ENCODE peak calls at places on chromosomes 11 and 22, in nine cellular contexts. B, U, V, P, X, F, A, J and H are unnamed samples.

GRCh38 chr11:134037093-134037908 is 31.6 kb upstream of the JAM3 start:
- DNase-seq in P (peak), A (peak), B (peak), F (peak), J (peak), U (no peak), X (peak), V (peak), H (peak)

GRCh38 chr11:106001304-106002012 is 20.6 kb downstream of the MSANTD4 start:
- DNase-seq in J (no peak), V (no peak), F (no peak), X (no peak), B (peak), A (peak), P (no peak), U (no peak), H (no peak)

GRCh38 chr11:117574551-117574950 is 222.5 kb downstream of the DSCAML1 start:
- DNase-seq in B (no peak), U (no peak), V (no peak), A (no peak), J (no peak), P (no peak), F (no peak), X (no peak), H (no peak)

GRCh38 chr11:116955949-116956348 is 118.5 kb upstream of the APOA1 start:
- DNase-seq in P (no peak), U (no peak), J (no peak), B (no peak), X (peak), V (no peak), F (no peak), A (no peak), H (no peak)

GRCh38 chr11:113387605-113388211 is at the start of gene ANKK1:
- DNase-seq in P (no peak), A (peak), F (no peak), B (no peak), U (peak), J (no peak), V (no peak), X (peak), H (no peak)

GRCh38 chr11:86164106-86164505 is 80.4 kb upstream of the EED start:
- DNase-seq in J (no peak), A (no peak), F (no peak), U (no peak), B (no peak), X (no peak), P (no peak), V (no peak), H (no peak)

GRCh38 chr11:79932612-79933011 is 491.8 kb upstream of the TENM4 start:
- DNase-seq in J (no peak), U (no peak), V (no peak), B (no peak), A (peak), X (no peak), F (no peak), P (no peak), H (no peak)

GRCh38 chr11:109971184-109971523 is 122.0 kb upstream of the ZC3H12C start:
- DNase-seq in A (peak), F (no peak), X (peak), B (peak), V (no peak), J (peak), P (peak), U (no peak), H (peak)

GRCh38 chr11:14237333-14237988 is 121.5 kb downstream of the RRAS2 start:
- DNase-seq in J (no peak), V (no peak), P (no peak), U (no peak), X (no peak), A (no peak), B (no peak), F (no peak), H (no peak)

GRCh38 chr11:68954970-68955958 is 25.5 kb downstream of the MRGPRD start:
- DNase-seq in P (peak), U (no peak), X (no peak), F (peak), V (peak), A (peak), B (no peak), J (peak), H (no peak)

GRCh38 chr22:41568811-41569210 is 8.0 kb downstream of the CSDC2 start:
- DNase-seq in J (no peak), X (no peak), U (no peak), A (no peak), B (no peak), F (no peak), P (no peak), V (peak), H (no peak)

GRCh38 chr11:74675761-74676160 is 55.5 kb downstream of the CHRDL2 start:
- DNase-seq in X (no peak), J (no peak), U (no peak), P (no peak), A (no peak), F (no peak), B (no peak), V (no peak), H (no peak)

GRCh38 chr11:102309621-102310541 is 7.4 kb upstream of the BIRC3 start:
- DNase-seq in F (no peak), B (peak), A (peak), P (no peak), J (no peak), X (no peak), V (no peak), U (no peak), H (no peak)

GRCh38 chr22:30411780-30412179 is 13.8 kb upstream of the MTFP1 start:
- DNase-seq in B (no peak), X (no peak), V (no peak), J (no peak), P (no peak), A (peak), U (no peak), F (no peak), H (no peak)

GRCh38 chr22:19356708-19357269 is 65.3 kb upstream of the CLTCL1 start:
- DNase-seq in J (no peak), V (no peak), U (no peak), F (no peak), X (no peak), A (no peak), B (no peak), P (no peak), H (no peak)

GRCh38 chr11:47359586-47359985 is 7.1 kb upstream of the MYBPC3 start:
- DNase-seq in J (no peak), P (no peak), A (peak), U (no peak), V (no peak), B (no peak), F (no peak), X (no peak), H (no peak)

GRCh38 chr11:71473793-71474080 is 20.7 kb downstream of the NADSYN1 start:
- DNase-seq in U (no peak), B (no peak), J (no peak), X (no peak), A (no peak), P (no peak), V (no peak), F (no peak), H (no peak)

GRCh38 chr22:30474683-30475424 is 3.0 kb upstream of the SEC14L3 start:
- DNase-seq in P (no peak), V (no peak), F (no peak), X (no peak), J (no peak), B (no peak), U (no peak), A (no peak), H (no peak)

GRCh38 chr11:73787051-73787642 is 527 bp upstream of the MRPL48 start:
- DNase-seq in U (no peak), F (no peak), B (peak), X (no peak), J (no peak), V (no peak), P (no peak), A (peak), H (no peak)

GRCh38 chr11:69640260-69640994 is 529 bp upstream of the CCND1 start:
- DNase-seq in A (peak), J (peak), F (no peak), P (no peak), X (no peak), U (no peak), V (no peak), B (peak), H (no peak)

DNA sequence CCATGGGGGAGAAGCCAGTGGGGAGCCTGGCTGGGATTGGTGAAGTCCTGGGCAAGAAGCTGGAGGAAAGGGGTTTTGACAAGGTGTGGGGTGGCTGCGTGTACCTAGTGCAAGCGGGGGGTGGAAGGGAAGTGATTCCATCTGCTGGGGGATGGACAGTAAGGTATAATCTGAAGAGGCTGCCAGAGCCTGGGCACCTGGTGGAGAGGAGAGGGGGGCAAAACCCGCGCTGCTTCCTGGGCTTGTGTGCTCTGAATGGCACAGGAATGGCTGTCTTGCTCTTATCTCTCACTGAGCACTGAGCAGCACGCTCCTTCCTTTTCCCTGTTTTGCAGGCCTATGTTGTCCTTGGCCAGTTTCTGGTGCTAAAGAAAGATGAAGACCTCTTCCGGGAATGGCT is 988 bp downstream of the BANF1 start:
- DNase-seq in A (no peak), X (no peak), B (no peak), J (no peak), U (no peak), P (no peak), V (no peak), F (no peak), H (no peak)
- H3K4me3 ChIP-seq in A (peak), X (peak), B (peak), J (peak), U (peak), P (no peak), V (peak), F (peak), H (peak)

GRCh38 chr22:49405590-49405989 is 422.1 kb downstream of the BRD1 start:
- DNase-seq in B (no peak), X (no peak), V (no peak), J (no peak), U (no peak), F (no peak), P (no peak), A (no peak), H (no peak)
- H3K4me3 ChIP-seq in B (no peak), X (no peak), V (no peak), J (no peak), U (no peak), F (no peak), P (no peak), A (no peak), H (no peak)

GRCh38 chr22:28741200-28741757 is 341 bp downstream of the CHEK2 start:
- DNase-seq in A (no peak), P (no peak), V (no peak), J (no peak), F (no peak), U (no peak), X (peak), B (no peak), H (peak)

GRCh38 chr22:28741758-28742561 is at the start of the genes CHEK2 and HSCB:
- DNase-seq in P (peak), F (peak), V (peak), A (peak), J (peak), B (peak), U (peak), X (peak), H (peak)

GRCh38 chr22:28734393-28734792 is 7.2 kb downstream of the CHEK2 start:
- DNase-seq in J (no peak), U (no peak), A (no peak), B (no peak), V (no peak), F (no peak), X (no peak), P (no peak), H (no peak)

GRCh38 chr22:28736296-28737155 is 5.1 kb downstream of the CHEK2 start:
- DNase-seq in F (no peak), P (no peak), A (no peak), J (no peak), U (no peak), B (no peak), V (no peak), X (no peak), H (no peak)
- H3K4me3 ChIP-seq in F (no peak), P (no peak), A (no peak), J (no peak), U (no peak), B (no peak), V (no peak), X (no peak), H (no peak)

GRCh38 chr11:20360650-20361049 is 2.9 kb upstream of the HTATIP2 start:
- DNase-seq in U (no peak), A (no peak), B (peak), P (no peak), X (no peak), J (peak), V (no peak), F (no peak), H (no peak)
- H3K4me3 ChIP-seq in U (no peak), A (no peak), B (no peak), P (no peak), X (no peak), J (no peak), V (no peak), F (no peak), H (no peak)

GRCh38 chr11:63573881-63574855 is 11.0 kb upstream of the PLAAT2 start:
- DNase-seq in A (no peak), J (peak), B (peak), X (peak), V (peak), U (no peak), F (peak), P (peak), H (peak)
- H3K4me3 ChIP-seq in A (no peak), J (peak), B (peak), X (no peak), V (peak), U (no peak), F (peak), P (no peak), H (peak)

GRCh38 chr11:46238078-46238966 is 39.1 kb upstream of the CREB3L1 start:
- DNase-seq in B (peak), V (peak), J (peak), F (peak), P (peak), X (peak), A (peak), U (peak), H (peak)

GRCh38 chr11:46238967-46239800 is 38.3 kb upstream of the CREB3L1 start:
- DNase-seq in V (peak), B (peak), U (peak), X (peak), J (peak), F (peak), A (peak), P (peak), H (peak)

GRCh38 chr11:46240861-46241260 is 36.6 kb upstream of the CREB3L1 start:
- DNase-seq in V (no peak), A (peak), B (peak), P (no peak), U (no peak), X (no peak), F (no peak), J (no peak), H (no peak)

GRCh38 chr11:46239801-46240061 is 37.7 kb upstream of the CREB3L1 start:
- DNase-seq in F (no peak), P (no peak), V (no peak), B (peak), U (no peak), A (peak), J (peak), X (no peak), H (no peak)

GRCh38 chr11:46240371-46240770 is 37.1 kb upstream of the CREB3L1 start:
- DNase-seq in V (no peak), P (no peak), X (no peak), F (no peak), J (peak), A (no peak), U (no peak), B (peak), H (no peak)
- H3K4me3 ChIP-seq in V (no peak), P (no peak), X (no peak), F (no peak), J (no peak), A (no peak), U (no peak), B (no peak), H (no peak)